ENCODE peak calls at places on chromosomes 7 and 10, in ten cellular contexts. D, G, V, Z, Q, L, P, J, C and R are unnamed samples.
A peak's percentile ranks its signal among the peaks of the same experiment; 100 is the strongest.

GRCh38 chr10:91077549-91078017 is 142.9 kb upstream of the PCGF5 start:
- DNase-seq in J (no peak), G (peak; percentile 35), V (no peak), D (no peak), L (no peak), Q (peak; percentile 41), C (peak; percentile 81), P (peak; percentile 76), Z (no peak), R (no peak)

GRCh38 chr7:123492485-123492884 is 41.9 kb downstream of the IQUB start:
- DNase-seq in L (no peak), C (no peak), G (no peak), Z (no peak), D (peak; percentile 38), Q (no peak), V (no peak), P (no peak), J (peak; percentile 28), R (no peak)

GRCh38 chr7:45651056-45651444 is 76.9 kb downstream of the ADCY1 start:
- DNase-seq in C (no peak), G (no peak), P (no peak), V (no peak), D (no peak), Z (no peak), Q (no peak), L (no peak), J (no peak), R (no peak)

GRCh38 chr10:108469940-108470339 is 1305.4 kb upstream of the SORCS1 start:
- DNase-seq in Q (no peak), P (no peak), L (no peak), J (no peak), D (no peak), V (no peak), Z (no peak), C (no peak), G (no peak), R (no peak)

GRCh38 chr10:60662917-60663614 is 115.2 kb upstream of the CDK1 start:
- DNase-seq in P (no peak), C (no peak), V (no peak), Q (peak; percentile 70), J (no peak), L (no peak), D (no peak), G (peak; percentile 5), Z (no peak), R (no peak)

GRCh38 chr7:16991551-16991950 is 109.8 kb upstream of the AGR3 start:
- DNase-seq in Q (no peak), Z (peak; percentile 25), C (no peak), D (peak; percentile 15), G (no peak), L (no peak), P (no peak), V (no peak), J (no peak), R (no peak)

GRCh38 chr7:28621369-28621807 is 209.1 kb downstream of the CREB5 start:
- DNase-seq in G (no peak), D (no peak), V (no peak), J (no peak), Q (no peak), L (peak; percentile 45), Z (no peak), P (no peak), C (no peak), R (no peak)

GRCh38 chr7:154906736-154907355 is 96.1 kb downstream of the PAXIP1 start:
- DNase-seq in J (no peak), P (no peak), Q (no peak), Z (no peak), L (no peak), G (no peak), C (no peak), D (no peak), V (no peak), R (no peak)

GRCh38 chr10:117298219-117298618 is 57.3 kb downstream of the SLC18A2 start:
- DNase-seq in P (no peak), C (no peak), V (no peak), G (no peak), Q (no peak), L (no peak), D (no peak), J (no peak), Z (no peak), R (no peak)

GRCh38 chr10:50331486-50331885 is 80.2 kb upstream of the ASAH2 start:
- DNase-seq in D (no peak), V (no peak), G (no peak), J (no peak), Q (no peak), Z (peak; percentile 5), C (no peak), L (no peak), P (no peak), R (no peak)

GRCh38 chr10:128695931-128696330 is 569.7 kb upstream of the MKI67 start:
- DNase-seq in Z (no peak), D (no peak), G (no peak), C (no peak), L (no peak), V (peak; percentile 40), Q (no peak), P (no peak), J (no peak), R (no peak)

GRCh38 chr10:112221545-112221944 is 38.0 kb upstream of the GPAM start:
- DNase-seq in P (no peak), G (no peak), L (no peak), V (no peak), Z (no peak), C (no peak), Q (no peak), J (no peak), D (no peak), R (no peak)

GRCh38 chr10:89303161-89303560 is 1.3 kb downstream of the IFIT2 start:
- DNase-seq in D (no peak), C (no peak), Z (no peak), L (no peak), Q (no peak), J (no peak), G (no peak), P (no peak), V (no peak), R (no peak)
- H3K4me2 ChIP-seq in D (no peak overlapping the region), C (no peak overlapping the region), Z (no peak overlapping the region), L (peak overlapping the region; percentile 94), Q (no peak overlapping the region), J (no peak overlapping the region), G (peak overlapping the region; percentile 89), P (peak overlapping the region; percentile 77), V (no peak overlapping the region), R (peak overlapping the region; percentile 72)

DNA sequence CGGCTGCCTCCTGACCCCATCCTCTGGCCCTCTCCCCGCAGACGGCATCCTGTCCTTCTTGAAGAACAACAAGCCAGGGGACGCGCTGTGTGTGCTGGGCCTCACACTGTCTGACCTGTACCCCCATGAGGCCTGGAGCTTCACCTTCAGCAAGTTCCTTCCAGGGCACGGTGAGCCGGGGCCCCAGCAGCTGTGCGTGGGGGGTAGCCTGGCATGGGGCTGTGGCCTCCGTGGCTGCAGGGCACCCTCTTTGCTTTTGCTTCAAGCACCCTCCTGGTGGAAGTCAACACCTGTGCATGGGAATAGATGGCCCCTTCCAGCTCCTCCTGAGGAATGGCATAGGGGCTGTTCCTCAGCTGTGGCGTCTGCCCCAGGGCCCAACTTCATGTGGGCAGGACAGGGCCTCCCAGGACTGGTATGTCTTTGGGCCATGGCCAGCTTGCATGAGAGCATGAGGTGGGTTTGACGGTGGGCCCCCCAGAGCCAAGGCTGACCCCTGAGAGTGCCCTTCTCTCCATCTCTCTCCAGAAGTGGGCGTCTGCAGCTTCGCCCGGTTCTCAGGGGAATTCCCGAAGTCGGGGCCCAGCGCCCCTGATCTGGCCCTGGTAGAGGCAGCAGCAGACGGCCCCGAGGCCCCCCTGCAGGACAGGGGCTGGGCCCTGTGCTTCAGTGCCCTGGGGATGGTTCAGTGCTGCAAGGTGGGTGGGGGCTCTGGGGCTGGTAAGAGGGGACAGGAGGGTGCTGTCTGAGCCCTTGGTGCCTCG is 20.7 kb downstream of the AMZ1 start:
- DNase-seq in V (no peak), C (no peak), Q (no peak), D (no peak), J (no peak), G (no peak), L (no peak), Z (no peak), P (no peak), R (no peak)
- H3K4me1 ChIP-seq in V (peaks cover 16% of the 10 kb centered on the region), C (no peaks in the 10 kb centered on the region), Q (no peaks in the 10 kb centered on the region), D (no peaks in the 10 kb centered on the region), J (peaks cover 42% of the 10 kb centered on the region), G (peaks cover 2% of the 10 kb centered on the region), L (peaks cover 27% of the 10 kb centered on the region), Z (peaks cover 28% of the 10 kb centered on the region), P (no peaks in the 10 kb centered on the region), R (peaks cover 4% of the 10 kb centered on the region)

GRCh38 chr7:88759956-88760515 is 536 bp downstream of the ZNF804B start:
- DNase-seq in V (no peak), D (peak; percentile 4), Q (no peak), Z (no peak), L (no peak), J (no peak), C (peak; percentile 10), P (no peak), G (no peak), R (no peak)
- TF ChIP-seq EZH2 in V (peak; percentile 13), D (no peak), Q (peak; percentile 58), Z (peak; percentile 39), L (no peak), J (no peak), C (peak; percentile 22), P (no peak), G (peak; percentile 29), R (peak; percentile 54)

GRCh38 chr10:132439025-132439388 is 42.0 kb downstream of the PWWP2B start:
- DNase-seq in V (no peak), Z (no peak), Q (no peak), P (no peak), D (no peak), C (no peak), J (no peak), G (no peak), L (no peak), R (no peak)
- H3K4me2 ChIP-seq in V (no peak overlapping the region), Z (peak overlapping the region; percentile 24), Q (no peak overlapping the region), P (no peak overlapping the region), D (no peak overlapping the region), C (no peak overlapping the region), J (no peak overlapping the region), G (no peak overlapping the region), L (no peak overlapping the region), R (no peak overlapping the region)

DNA sequence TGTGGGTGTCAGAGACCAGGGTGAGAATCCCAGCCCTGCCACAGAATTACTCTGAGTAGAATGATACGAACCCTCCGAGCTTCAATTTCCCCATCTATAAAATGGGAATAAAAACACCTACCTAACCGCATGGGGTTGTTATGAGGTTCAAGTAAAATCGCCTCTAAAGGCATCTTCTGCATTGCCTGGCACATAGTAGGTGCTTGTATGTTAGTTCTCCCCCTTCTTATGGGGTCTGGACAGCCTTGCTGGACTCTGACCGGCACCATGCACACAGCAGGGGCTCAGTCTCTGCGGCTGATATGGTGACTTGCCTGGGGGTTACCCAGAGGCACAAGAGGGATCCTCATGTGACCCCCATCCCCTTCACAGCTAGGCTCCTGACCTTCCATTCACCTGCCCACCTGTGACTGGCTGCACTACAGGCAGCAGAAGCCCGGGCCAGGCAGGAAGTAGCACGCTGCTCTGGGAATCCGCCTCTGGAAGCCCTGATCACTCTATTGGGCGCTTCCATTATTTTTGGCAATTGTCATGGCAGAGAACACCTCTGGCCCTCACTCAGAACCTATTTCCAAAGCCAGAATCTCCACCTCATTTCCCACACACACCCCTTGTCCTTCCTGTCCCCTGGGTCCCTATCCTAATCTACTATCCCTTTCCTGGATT is 6.0 kb downstream of the SH3PXD2A start:
- DNase-seq in G (no peak), V (no peak), Q (no peak), D (no peak), L (no peak), J (no peak), P (no peak), Z (no peak), C (no peak), R (no peak)
- H3K4me1 ChIP-seq in G (peaks cover 41% of the 10 kb centered on the region), V (peaks cover 8% of the 10 kb centered on the region), Q (peaks cover 36% of the 10 kb centered on the region), D (peaks cover 23% of the 10 kb centered on the region), L (no peaks in the 10 kb centered on the region), J (no peaks in the 10 kb centered on the region), P (peaks cover 8% of the 10 kb centered on the region), Z (peaks cover 88% of the 10 kb centered on the region), C (peaks cover 46% of the 10 kb centered on the region), R (peaks cover 48% of the 10 kb centered on the region)

GRCh38 chr10:101050206-101051069 is 11.4 kb upstream of the KAZALD1 start:
- DNase-seq in G (peak; percentile 42), V (peak; percentile 86), Z (peak; percentile 44), J (peak; percentile 77), P (peak; percentile 67), D (peak; percentile 89), L (no peak), Q (no peak), C (peak; percentile 49), R (peak; percentile 77)
- TF ChIP-seq EZH2 in G (no peak), V (peak; percentile 86), Z (no peak), J (no peak), P (no peak), D (no peak), L (no peak), Q (peak; percentile 83), C (peak; percentile 83), R (no peak)